ENCODE peak calls at places on chromosomes 13 and 19, in seven cellular contexts. Q is activated T-helper 1 cell treated with Interleukin-2 at 50 U/mL for 16 hours; Y is uterus; G is posterior vena cava; R is CD4-positive, alpha-beta memory T cell; U is left colon; K is ACHN. S is an unnamed sample.

GRCh38 chr19:49361438-49362047 is 673 bp downstream of the TEAD2 start:
- DNase-seq in Q (no peak), Y (peak), G (peak), R (no peak), U (peak), K (peak), S (no peak)

GRCh38 chr13:112861876-112862615 is 107.0 kb upstream of the MCF2L start:
- DNase-seq in Q (no peak), Y (no peak), G (no peak), R (no peak), U (no peak), K (no peak), S (peak)

GRCh38 chr19:12891553-12892021 is 627 bp downstream of the GCDH start:
- DNase-seq in Q (no peak), Y (no peak), G (no peak), R (no peak), U (peak), K (no peak), S (no peak)

GRCh38 chr19:23101241-23101640 is 15.6 kb upstream of the ZNF730 start:
- DNase-seq in Q (no peak), Y (no peak), G (no peak), R (no peak), U (no peak), K (no peak), S (no peak)

GRCh38 chr13:98171806-98172569 is 5.1 kb downstream of the RNF113B start:
- DNase-seq in Q (no peak), Y (peak), G (peak), R (no peak), U (no peak), K (peak), S (no peak)

GRCh38 chr13:109840201-109840892 is 54.0 kb upstream of the IRS2 start:
- DNase-seq in Q (no peak), Y (no peak), G (no peak), R (no peak), U (no peak), K (peak), S (no peak)

GRCh38 chr13:33797622-33798021 is 20.3 kb upstream of the RFC3 start:
- DNase-seq in Q (no peak), Y (no peak), G (no peak), R (no peak), U (no peak), K (no peak), S (no peak)

GRCh38 chr13:26602783-26603182 is 45.3 kb downstream of the WASF3 start:
- DNase-seq in Q (no peak), Y (no peak), G (no peak), R (no peak), U (no peak), K (no peak), S (no peak)

GRCh38 chr13:94710881-94711560 is 1.3 kb downstream of the SOX21 start:
- DNase-seq in Q (no peak), Y (no peak), G (peak), R (no peak), U (no peak), K (no peak), S (peak)

GRCh38 chr13:23654111-23655110 is 84.2 kb downstream of the TNFRSF19 start:
- DNase-seq in Q (no peak), Y (no peak), G (no peak), R (no peak), U (no peak), K (no peak), S (no peak)

GRCh38 chr19:3852177-3852511 is 16.7 kb downstream of the ZFR2 start:
- DNase-seq in Q (no peak), Y (no peak), G (no peak), R (no peak), U (no peak), K (no peak), S (no peak)

GRCh38 chr13:83536941-83537340 is 345.3 kb downstream of the SLITRK1 start:
- DNase-seq in Q (no peak), Y (no peak), G (no peak), R (no peak), U (no peak), K (no peak), S (no peak)

GRCh38 chr13:83498486-83499190 is 383.6 kb downstream of the SLITRK1 start:
- DNase-seq in Q (no peak), Y (no peak), G (no peak), R (no peak), U (no peak), K (no peak), S (no peak)

GRCh38 chr19:41023193-41023592 is 32.1 kb downstream of the CYP2B6 start:
- DNase-seq in Q (no peak), Y (no peak), G (no peak), R (no peak), U (no peak), K (no peak), S (no peak)

GRCh38 chr19:3710265-3710812 is 2.2 kb downstream of the TJP3 start:
- DNase-seq in Q (no peak), Y (no peak), G (peak), R (no peak), U (peak), K (no peak), S (no peak)

GRCh38 chr13:27820524-27821482 is 28.5 kb downstream of the GSX1 start:
- DNase-seq in Q (no peak), Y (no peak), G (no peak), R (no peak), U (no peak), K (no peak), S (no peak)

GRCh38 chr13:25688524-25688923 is 316.8 kb downstream of the ATP8A2 start:
- DNase-seq in Q (no peak), Y (no peak), G (no peak), R (no peak), U (peak), K (no peak), S (no peak)

GRCh38 chr19:38062959-38063786 is 156.2 kb downstream of the SIPA1L3 start:
- DNase-seq in Q (no peak), Y (peak), G (no peak), R (no peak), U (no peak), K (no peak), S (no peak)

GRCh38 chr13:48783181-48783630 is 129.5 kb downstream of the CYSLTR2 start:
- DNase-seq in Q (no peak), Y (no peak), G (peak), R (no peak), U (peak), K (no peak), S (no peak)

GRCh38 chr13:54945978-54946377 is 1917.4 kb downstream of the OLFM4 start:
- DNase-seq in Q (no peak), Y (no peak), G (no peak), R (no peak), U (no peak), K (no peak), S (no peak)

GRCh38 chr13:51663980-51664957 is 80.0 kb downstream of the WDFY2 start:
- DNase-seq in Q (no peak), Y (peak), G (no peak), R (no peak), U (no peak), K (no peak), S (no peak)

GRCh38 chr13:46736568-46736967 is 60.4 kb downstream of the ESD start:
- DNase-seq in Q (no peak), Y (no peak), G (no peak), R (no peak), U (no peak), K (no peak), S (no peak)

GRCh38 chr13:23979361-23980159 is 82.3 kb upstream of the C1QTNF9B start:
- DNase-seq in Q (no peak), Y (peak), G (peak), R (peak), U (peak), K (peak), S (no peak)

GRCh38 chr13:41613984-41614581 is 156.7 kb downstream of the RGCC start:
- DNase-seq in Q (no peak), Y (peak), G (peak), R (no peak), U (no peak), K (no peak), S (no peak)

GRCh38 chr19:40650749-40651305 is 39.6 kb downstream of the NUMBL start:
- DNase-seq in Q (no peak), Y (no peak), G (no peak), R (no peak), U (no peak), K (no peak), S (no peak)

GRCh38 chr13:51804295-51805172 is 571 bp upstream of the DHRS12 start:
- DNase-seq in Q (no peak), Y (no peak), G (no peak), R (peak), U (peak), K (no peak), S (no peak)